ENCODE peak calls at places on chromosomes 6 and 20, in seven cellular contexts. Y, A, W, F, Q, G and U are unnamed samples.

GRCh38 chr6:125193208-125193607 is 39.6 kb downstream of the TPD52L1 start:
- DNase-seq in W (no peak), Q (no peak), Y (no peak), G (no peak), A (no peak), F (no peak), U (no peak)

GRCh38 chr6:167441653-167442644 is 117.1 kb downstream of the TTLL2 start:
- DNase-seq in A (no peak), Q (peak), F (no peak), W (no peak), G (no peak), Y (peak), U (no peak)

GRCh38 chr6:34195726-34196115 is 41.0 kb upstream of the HMGA1 start:
- DNase-seq in A (no peak), G (no peak), Q (no peak), F (no peak), Y (no peak), W (no peak), U (no peak)

GRCh38 chr6:104306206-104306605 is 553.5 kb downstream of the HACE1 start:
- DNase-seq in W (no peak), A (no peak), F (no peak), G (no peak), Q (no peak), Y (no peak), U (no peak)

GRCh38 chr6:35727206-35727934 is 9.5 kb upstream of the ARMC12 start:
- DNase-seq in W (no peak), Q (peak), F (no peak), Y (peak), A (peak), G (peak), U (peak)

GRCh38 chr6:7311920-7312615 is 931 bp downstream of the SSR1 start:
- DNase-seq in Q (peak), Y (no peak), A (peak), G (no peak), W (no peak), F (no peak), U (no peak)

GRCh38 chr20:49889943-49890650 is 25.2 kb downstream of the SPATA2 start:
- DNase-seq in A (no peak), F (no peak), G (no peak), Y (no peak), Q (peak), W (no peak), U (peak)

GRCh38 chr6:145733770-145734169 is 1.6 kb downstream of the EPM2A start:
- DNase-seq in W (no peak), G (no peak), F (peak), Q (no peak), Y (no peak), A (no peak), U (no peak)

GRCh38 chr20:33209789-33210188 is 7.4 kb upstream of the BPIFA3 start:
- DNase-seq in W (peak), Y (peak), Q (peak), A (peak), G (peak), F (peak), U (no peak)

GRCh38 chr6:117494694-117495318 is 12.3 kb downstream of the DCBLD1 start:
- DNase-seq in A (no peak), Y (peak), W (no peak), G (no peak), Q (no peak), F (no peak), U (no peak)

GRCh38 chr6:6225885-6226284 is 94.6 kb downstream of the F13A1 start:
- DNase-seq in G (no peak), W (no peak), A (no peak), Q (no peak), F (no peak), Y (no peak), U (no peak)

GRCh38 chr20:62304331-62305148 is 1.7 kb downstream of the ADRM1 start:
- DNase-seq in F (peak), Y (no peak), W (no peak), G (no peak), A (no peak), Q (no peak), U (no peak)

GRCh38 chr6:166449036-166449435 is 66.3 kb upstream of the MPC1 start:
- DNase-seq in Q (no peak), W (no peak), Y (no peak), F (no peak), G (no peak), A (no peak), U (no peak)

GRCh38 chr6:118372413-118372812 is 175.7 kb upstream of the PLN start:
- DNase-seq in Y (peak), W (no peak), F (no peak), Q (no peak), A (no peak), G (no peak), U (no peak)

GRCh38 chr6:154783229-154783628 is 50.0 kb downstream of the SCAF8 start:
- DNase-seq in F (no peak), Y (no peak), W (no peak), Q (no peak), A (no peak), G (no peak), U (no peak)

GRCh38 chr20:37848706-37849105 is 54.2 kb upstream of the VSTM2L start:
- DNase-seq in F (no peak), Q (no peak), G (no peak), A (no peak), Y (no peak), W (no peak), U (no peak)

GRCh38 chr20:5863040-5863811 is 87.1 kb downstream of the TRMT6 start:
- DNase-seq in F (peak), W (no peak), A (no peak), G (no peak), Q (no peak), Y (no peak), U (no peak)

GRCh38 chr20:24257171-24257570 is 212.3 kb upstream of the SYNDIG1 start:
- DNase-seq in A (no peak), Q (no peak), Y (no peak), W (no peak), G (no peak), F (no peak), U (no peak)

GRCh38 chr20:51894619-51895018 is 92.3 kb upstream of the SALL4 start:
- DNase-seq in A (no peak), Y (no peak), Q (no peak), G (no peak), F (no peak), W (no peak), U (no peak)
- H3K27ac ChIP-seq in A (no peak), Y (no peak), Q (no peak), G (no peak), F (no peak), W (no peak), U (no peak)

DNA sequence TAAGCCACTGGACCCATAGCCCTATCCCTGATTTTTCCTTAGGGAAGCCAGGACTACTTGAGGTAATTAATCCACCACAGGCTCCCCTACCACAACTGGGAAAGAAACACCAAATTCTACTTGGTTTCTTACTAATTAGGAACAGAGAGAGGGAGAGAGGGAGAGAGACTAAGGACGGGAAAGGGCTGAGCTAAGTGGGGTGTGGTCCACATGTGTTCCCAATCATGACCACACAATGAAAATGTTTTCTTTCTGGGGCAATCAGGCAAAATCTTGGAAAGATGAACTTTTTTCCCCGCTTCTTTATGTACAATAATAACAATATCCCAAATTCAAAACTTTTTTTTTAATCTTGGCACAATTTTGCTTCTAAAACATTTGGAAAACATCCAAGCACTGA is 734.5 kb downstream of the MAFB start:
- DNase-seq in A (no peak), G (no peak), F (no peak), Q (no peak), Y (no peak), W (no peak), U (no peak)
- H3K4me3 ChIP-seq in A (no peak), G (no peak), F (no peak), Q (no peak), Y (no peak), W (no peak), U (no peak)

DNA sequence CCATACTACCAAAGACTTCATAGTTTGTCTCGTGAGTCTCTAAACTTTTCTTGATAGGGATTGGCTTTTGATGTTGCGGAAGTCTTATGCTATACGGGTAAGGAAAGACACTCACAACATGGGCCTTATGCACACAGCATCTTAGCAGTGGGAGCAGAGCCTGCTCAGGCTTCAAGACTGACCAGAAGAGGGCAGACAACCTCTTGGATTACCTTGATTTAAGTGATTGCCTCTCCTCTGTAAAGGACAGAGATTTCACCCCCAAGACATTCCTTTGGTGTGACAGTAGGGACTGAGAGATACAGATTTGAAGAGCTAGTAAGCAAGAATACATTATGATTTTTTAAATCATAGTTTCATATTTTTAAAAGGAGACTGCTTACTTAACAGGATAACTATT is 71.0 kb upstream of the SAMD3 start:
- DNase-seq in F (peak), Y (no peak), G (peak), W (peak), A (peak), Q (peak), U (no peak)
- TF ChIP-seq CTCF in F (peak), Y (no peak), G (peak), W (peak), A (no peak), Q (peak), U (no peak)

GRCh38 chr6:113526995-113527394 is 330.1 kb upstream of the MARCKS start:
- DNase-seq in F (no peak), A (no peak), W (no peak), Q (no peak), G (no peak), Y (peak), U (no peak)
- H3K27ac ChIP-seq in F (no peak), A (no peak), W (no peak), Q (no peak), G (no peak), Y (no peak), U (no peak)

GRCh38 chr20:3747471-3747870 is 15.0 kb downstream of the HSPA12B start:
- DNase-seq in W (no peak), A (no peak), Q (no peak), G (no peak), F (no peak), Y (no peak), U (no peak)

GRCh38 chr20:3749689-3750639 is 17.5 kb downstream of the HSPA12B start:
- DNase-seq in Y (no peak), Q (peak), G (peak), A (no peak), W (peak), F (peak), U (no peak)

GRCh38 chr20:3748073-3748472 is 15.6 kb downstream of the HSPA12B start:
- DNase-seq in A (no peak), Y (no peak), F (no peak), Q (no peak), W (no peak), G (no peak), U (no peak)

GRCh38 chr20:3751284-3751663 is 16.3 kb downstream of the ADISSP start:
- DNase-seq in G (no peak), Y (no peak), W (no peak), F (no peak), Q (peak), A (no peak), U (no peak)

GRCh38 chr20:3749087-3749688 is 16.7 kb downstream of the HSPA12B start:
- DNase-seq in F (no peak), W (no peak), A (no peak), Q (no peak), G (no peak), Y (no peak), U (no peak)
- H3K4me3 ChIP-seq in F (no peak), W (no peak), A (peak), Q (peak), G (no peak), Y (peak), U (no peak)

DNA sequence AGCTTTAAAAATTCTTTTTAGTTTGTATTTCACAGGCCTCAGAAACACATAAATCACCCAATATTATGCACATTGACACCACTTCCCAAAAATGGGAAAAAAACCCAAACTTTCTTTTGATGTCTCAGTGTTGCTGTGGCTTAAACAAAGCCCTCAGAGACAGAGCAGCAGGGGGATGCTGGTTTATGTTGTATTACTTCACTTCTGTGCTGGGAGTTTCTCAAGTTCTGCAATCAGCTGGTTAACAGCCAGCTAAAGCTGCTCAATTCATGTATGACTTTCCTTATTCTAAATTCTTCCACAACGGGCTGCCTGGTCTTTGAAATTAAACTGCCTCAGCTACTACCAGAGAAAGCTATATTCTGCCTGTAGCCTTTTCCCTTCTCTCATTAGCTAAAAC is 5.6 kb downstream of the FILIP1 start:
- DNase-seq in F (no peak), Q (no peak), Y (no peak), W (no peak), G (no peak), A (no peak), U (no peak)
- TF ChIP-seq CTCF in F (no peak), Q (no peak), Y (no peak), W (no peak), G (no peak), A (no peak), U (no peak)

GRCh38 chr6:98835149-98836024 is 1.0 kb downstream of the POU3F2 start:
- DNase-seq in G (no peak), A (peak), Y (no peak), Q (peak), W (no peak), F (no peak), U (no peak)
- H3K27ac ChIP-seq in G (no peak), A (peak), Y (no peak), Q (no peak), W (no peak), F (no peak), U (no peak)

GRCh38 chr6:169141706-169142705 is 111.6 kb downstream of the THBS2 start:
- DNase-seq in Q (no peak), A (peak), Y (peak), G (no peak), W (no peak), F (no peak), U (no peak)

GRCh38 chr6:169144356-169144755 is 109.3 kb downstream of the THBS2 start:
- DNase-seq in G (no peak), Q (no peak), Y (no peak), W (no peak), A (no peak), F (no peak), U (no peak)

GRCh38 chr6:169140986-169141495 is 112.6 kb downstream of the THBS2 start:
- DNase-seq in W (no peak), G (no peak), Q (no peak), A (no peak), F (no peak), Y (no peak), U (no peak)

GRCh38 chr6:169139179-169139971 is 114.3 kb downstream of the THBS2 start:
- DNase-seq in F (no peak), Y (no peak), Q (no peak), A (no peak), G (no peak), W (no peak), U (no peak)
- H3K4me3 ChIP-seq in F (no peak), Y (no peak), Q (no peak), A (no peak), G (no peak), W (no peak), U (no peak)

GRCh38 chr6:128554302-128554701 is 33.9 kb upstream of the PTPRK start:
- DNase-seq in A (no peak), W (no peak), G (no peak), Q (no peak), F (no peak), Y (peak), U (no peak)
- TF ChIP-seq CTCF in A (peak), W (no peak), G (no peak), Q (no peak), F (no peak), Y (peak), U (no peak)

GRCh38 chr20:44593721-44594120 is 11.3 kb downstream of the PKIG start:
- DNase-seq in Q (no peak), Y (no peak), A (no peak), G (no peak), W (no peak), F (no peak), U (no peak)
- H3K27ac ChIP-seq in Q (no peak), Y (peak), A (no peak), G (no peak), W (no peak), F (no peak), U (peak)